ENCODE peak calls at places on chromosomes 6 and 20, in four cellular contexts. One of them, this sample, is unnamed.
A peak's percentile ranks its signal among the peaks of the same experiment; 100 is the strongest.

GRCh38 chr6:129136751-129137150 is 253.8 kb downstream of the LAMA2 start:
- DNase-seq in activated CD4-positive, alpha-beta T cell treated with anti-CD3 and anti-CD28 coated beads for 1 hour: no peak
- DNase-seq in NB4: no peak
- DNase-seq in AG09309: no peak
- DNase-seq in this sample: no peak

GRCh38 chr20:3218307-3218988 is 9.2 kb downstream of the ITPA start:
- DNase-seq in activated CD4-positive, alpha-beta T cell treated with anti-CD3 and anti-CD28 coated beads for 1 hour: peak; percentile 59
- DNase-seq in NB4: peak; percentile 77
- DNase-seq in AG09309: no peak
- DNase-seq in this sample: no peak

GRCh38 chr6:160837146-160837545 is 135.1 kb downstream of the PLG start:
- DNase-seq in activated CD4-positive, alpha-beta T cell treated with anti-CD3 and anti-CD28 coated beads for 1 hour: no peak
- DNase-seq in NB4: no peak
- DNase-seq in AG09309: no peak
- DNase-seq in this sample: no peak

GRCh38 chr6:85078071-85078470 is 313.7 kb upstream of the TBX18 start:
- DNase-seq in activated CD4-positive, alpha-beta T cell treated with anti-CD3 and anti-CD28 coated beads for 1 hour: no peak
- DNase-seq in NB4: no peak
- DNase-seq in AG09309: peak; percentile 93
- DNase-seq in this sample: peak; percentile 90

GRCh38 chr20:41436679-41437078 is 70.1 kb upstream of the EMILIN3 start:
- DNase-seq in activated CD4-positive, alpha-beta T cell treated with anti-CD3 and anti-CD28 coated beads for 1 hour: no peak
- DNase-seq in NB4: peak; percentile 79
- DNase-seq in AG09309: no peak
- DNase-seq in this sample: no peak

GRCh38 chr20:62808211-62808865 is 3.7 kb downstream of the OGFR start:
- DNase-seq in activated CD4-positive, alpha-beta T cell treated with anti-CD3 and anti-CD28 coated beads for 1 hour: peak; percentile 62
- DNase-seq in NB4: peak; percentile 73
- DNase-seq in AG09309: no peak
- DNase-seq in this sample: no peak

GRCh38 chr20:9903048-9903651 is 64.3 kb upstream of the PAK5 start:
- DNase-seq in activated CD4-positive, alpha-beta T cell treated with anti-CD3 and anti-CD28 coated beads for 1 hour: no peak
- DNase-seq in NB4: peak; percentile 23
- DNase-seq in AG09309: no peak
- DNase-seq in this sample: no peak

GRCh38 chr6:25627001-25627400 is 25.0 kb upstream of the SCGN start:
- DNase-seq in activated CD4-positive, alpha-beta T cell treated with anti-CD3 and anti-CD28 coated beads for 1 hour: no peak
- DNase-seq in NB4: no peak
- DNase-seq in AG09309: no peak
- DNase-seq in this sample: no peak

GRCh38 chr6:37512400-37512958 is 12.8 kb upstream of the CCDC167 start:
- DNase-seq in activated CD4-positive, alpha-beta T cell treated with anti-CD3 and anti-CD28 coated beads for 1 hour: no peak
- DNase-seq in NB4: no peak
- DNase-seq in AG09309: no peak
- DNase-seq in this sample: no peak

GRCh38 chr6:77463881-77464867 is 883 bp upstream of the HTR1B start:
- DNase-seq in activated CD4-positive, alpha-beta T cell treated with anti-CD3 and anti-CD28 coated beads for 1 hour: no peak
- DNase-seq in NB4: no peak
- DNase-seq in AG09309: no peak
- DNase-seq in this sample: no peak

GRCh38 chr6:16401868-16402267 is 163.5 kb downstream of the GMPR start:
- DNase-seq in activated CD4-positive, alpha-beta T cell treated with anti-CD3 and anti-CD28 coated beads for 1 hour: no peak
- DNase-seq in NB4: no peak
- DNase-seq in AG09309: no peak
- DNase-seq in this sample: no peak

GRCh38 chr6:30705620-30706019 is 11.5 kb downstream of the MDC1 start:
- DNase-seq in activated CD4-positive, alpha-beta T cell treated with anti-CD3 and anti-CD28 coated beads for 1 hour: no peak
- DNase-seq in NB4: no peak
- DNase-seq in AG09309: no peak
- DNase-seq in this sample: no peak

GRCh38 chr20:35907017-35907685 is 47.2 kb downstream of the SCAND1 start:
- DNase-seq in activated CD4-positive, alpha-beta T cell treated with anti-CD3 and anti-CD28 coated beads for 1 hour: no peak
- DNase-seq in NB4: no peak
- DNase-seq in AG09309: no peak
- DNase-seq in this sample: no peak

GRCh38 chr6:157981132-157981394 is 600 bp upstream of the SYNJ2 start:
- DNase-seq in activated CD4-positive, alpha-beta T cell treated with anti-CD3 and anti-CD28 coated beads for 1 hour: no peak
- DNase-seq in NB4: no peak
- DNase-seq in AG09309: no peak
- DNase-seq in this sample: no peak

GRCh38 chr6:44559486-44560270 is 172.2 kb downstream of the CDC5L start:
- DNase-seq in activated CD4-positive, alpha-beta T cell treated with anti-CD3 and anti-CD28 coated beads for 1 hour: no peak
- DNase-seq in NB4: no peak
- DNase-seq in AG09309: no peak
- DNase-seq in this sample: no peak

GRCh38 chr20:23049201-23049932 is at the start of gene THBD:
- DNase-seq in activated CD4-positive, alpha-beta T cell treated with anti-CD3 and anti-CD28 coated beads for 1 hour: no peak
- DNase-seq in NB4: peak; percentile 84
- DNase-seq in AG09309: no peak
- DNase-seq in this sample: no peak

GRCh38 chr20:24868396-24868927 is 80.6 kb upstream of the CST7 start:
- DNase-seq in activated CD4-positive, alpha-beta T cell treated with anti-CD3 and anti-CD28 coated beads for 1 hour: no peak
- DNase-seq in NB4: no peak
- DNase-seq in AG09309: no peak
- DNase-seq in this sample: no peak

GRCh38 chr6:101770116-101770515 is 376.6 kb downstream of the GRIK2 start:
- DNase-seq in activated CD4-positive, alpha-beta T cell treated with anti-CD3 and anti-CD28 coated beads for 1 hour: no peak
- DNase-seq in NB4: no peak
- DNase-seq in AG09309: no peak
- DNase-seq in this sample: no peak

GRCh38 chr20:35116258-35116657 is 23.7 kb upstream of the TRPC4AP start:
- DNase-seq in activated CD4-positive, alpha-beta T cell treated with anti-CD3 and anti-CD28 coated beads for 1 hour: no peak
- DNase-seq in NB4: no peak
- DNase-seq in AG09309: no peak
- DNase-seq in this sample: no peak

GRCh38 chr6:21972516-21972915 is 324.3 kb downstream of the PRL start:
- DNase-seq in activated CD4-positive, alpha-beta T cell treated with anti-CD3 and anti-CD28 coated beads for 1 hour: no peak
- DNase-seq in NB4: no peak
- DNase-seq in AG09309: no peak
- DNase-seq in this sample: no peak

GRCh38 chr20:48769111-48769879 is 58.5 kb downstream of the PREX1 start:
- DNase-seq in activated CD4-positive, alpha-beta T cell treated with anti-CD3 and anti-CD28 coated beads for 1 hour: peak; percentile 71
- DNase-seq in NB4: peak; percentile 92
- DNase-seq in AG09309: no peak
- DNase-seq in this sample: no peak

GRCh38 chr6:150485559-150486517 is 113.8 kb upstream of the PLEKHG1 start:
- DNase-seq in activated CD4-positive, alpha-beta T cell treated with anti-CD3 and anti-CD28 coated beads for 1 hour: no peak
- DNase-seq in NB4: peak; percentile 34
- DNase-seq in AG09309: no peak
- DNase-seq in this sample: no peak

GRCh38 chr6:116215414-116215813 is 38.5 kb downstream of the TSPYL4 start:
- DNase-seq in activated CD4-positive, alpha-beta T cell treated with anti-CD3 and anti-CD28 coated beads for 1 hour: no peak
- DNase-seq in NB4: peak; percentile 28
- DNase-seq in AG09309: no peak
- DNase-seq in this sample: no peak

This sample was measured in retinal pigment epithelial cell.